ENCODE peak calls at places on chromosomes 1 and 21, in six cellular contexts. A, S, C, D, N and I are unnamed samples. For H3K4me1, the result is how much of the 10 kb centered on the place peaks cover.

GRCh38 chr1:42105025-42105424 is 48.2 kb upstream of the GUCA2B start:
- DNase-seq in N (no peak), D (no peak), S (no peak), C (no peak), A (no peak), I (no peak)

GRCh38 chr1:37948160-37948559 is 1.3 kb upstream of the INPP5B start:
- DNase-seq in C (no peak), N (no peak), A (no peak), D (no peak), S (no peak), I (no peak)

GRCh38 chr1:109762039-109762585 is 1.6 kb downstream of the EPS8L3 start:
- DNase-seq in D (peak), C (no peak), N (no peak), A (no peak), S (peak), I (no peak)

GRCh38 chr1:190507357-190507756 is 29.7 kb upstream of the BRINP3 start:
- DNase-seq in N (no peak), S (no peak), C (no peak), D (no peak), A (no peak), I (no peak)

GRCh38 chr1:212928323-212929281 is 21.7 kb upstream of the VASH2 start:
- DNase-seq in S (no peak), D (no peak), C (peak), A (no peak), N (peak), I (no peak)

GRCh38 chr1:205438213-205439158 is 16.6 kb upstream of the LEMD1 start:
- DNase-seq in S (peak), C (peak), A (peak), D (peak), N (peak), I (no peak)

GRCh38 chr1:39408641-39409054 is 82.8 kb upstream of the BMP8A start:
- DNase-seq in A (peak), C (peak), N (peak), D (peak), S (peak), I (peak)

GRCh38 chr1:207873055-207873890 is 37.7 kb downstream of the CD34 start:
- DNase-seq in A (no peak), N (no peak), C (no peak), S (no peak), D (no peak), I (peak)

GRCh38 chr1:191504999-191505398 is 653.3 kb upstream of the RGS18 start:
- DNase-seq in N (no peak), C (no peak), S (no peak), A (no peak), D (no peak), I (no peak)

GRCh38 chr21:45130324-45130774 is 56.0 kb downstream of the ADARB1 start:
- DNase-seq in S (peak), D (no peak), C (peak), A (no peak), N (peak), I (no peak)

GRCh38 chr1:208173749-208174148 is 70.4 kb downstream of the PLXNA2 start:
- DNase-seq in C (no peak), N (no peak), D (no peak), A (no peak), S (no peak), I (no peak)

GRCh38 chr1:10852018-10852417 is 55.6 kb upstream of the CASZ1 start:
- DNase-seq in D (no peak), N (no peak), S (no peak), A (no peak), C (no peak), I (no peak)

GRCh38 chr1:180981596-180982387 is 40.9 kb downstream of the STX6 start:
- DNase-seq in S (no peak), C (no peak), D (no peak), N (no peak), A (no peak), I (peak)

GRCh38 chr21:45309069-45309521 is 21.4 kb upstream of the POFUT2 start:
- DNase-seq in S (peak), N (peak), A (no peak), D (peak), C (peak), I (no peak)

GRCh38 chr1:172893146-172893841 is 157.4 kb downstream of the TNFSF18 start:
- DNase-seq in S (no peak), D (peak), A (no peak), C (no peak), N (no peak), I (no peak)

GRCh38 chr1:172895050-172895460 is 155.7 kb downstream of the TNFSF18 start:
- DNase-seq in A (no peak), S (no peak), D (no peak), N (no peak), C (no peak), I (no peak)

GRCh38 chr1:172894345-172895049 is 156.2 kb downstream of the TNFSF18 start:
- DNase-seq in C (no peak), S (no peak), A (no peak), N (no peak), D (no peak), I (no peak)

GRCh38 chr1:172897738-172898137 is 153.0 kb downstream of the TNFSF18 start:
- DNase-seq in D (no peak), S (no peak), A (no peak), N (no peak), C (no peak), I (no peak)

GRCh38 chr1:172895761-172896160 is 155.0 kb downstream of the TNFSF18 start:
- DNase-seq in C (no peak), N (no peak), D (no peak), A (no peak), S (no peak), I (no peak)
- H3K4me1 ChIP-seq in C (under half), N (under half), D (under half), A (under half), S (under half), I (under half)

DNA sequence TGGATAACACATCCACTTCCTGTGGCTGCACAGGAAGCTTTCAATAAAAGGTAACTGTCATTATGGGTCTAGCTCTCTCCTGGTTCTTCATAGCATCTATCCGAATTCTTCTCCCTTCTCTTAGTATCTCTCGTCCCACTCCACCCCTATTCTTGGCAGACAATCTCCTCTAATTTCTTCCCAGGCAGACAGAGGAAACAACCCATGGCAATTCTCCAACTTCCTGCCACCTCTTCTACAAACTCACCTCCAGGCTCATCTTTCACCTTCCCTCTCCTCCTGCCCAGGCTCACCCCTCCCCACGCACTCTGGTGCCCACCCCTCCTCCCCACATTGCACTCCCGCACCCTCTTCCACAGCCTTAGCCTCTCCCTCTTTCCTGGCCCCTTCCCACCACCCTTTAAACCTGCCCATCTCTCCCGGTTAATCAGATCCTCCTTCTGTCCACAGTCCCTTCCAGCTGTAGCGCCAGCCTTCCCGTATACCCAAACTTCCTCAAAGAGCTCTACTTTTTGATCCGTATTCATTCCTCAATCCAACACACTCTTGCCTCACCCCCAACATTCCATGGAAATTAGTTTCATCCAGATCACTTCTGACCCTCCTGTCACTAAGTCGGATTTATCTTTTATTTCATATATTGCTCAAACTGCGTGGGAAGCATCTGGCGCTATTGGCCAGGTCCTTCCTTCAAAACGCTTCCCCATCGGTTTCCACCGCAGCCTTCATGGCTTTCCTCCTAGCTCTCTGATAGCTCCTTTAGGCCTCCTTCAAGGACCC is 25.9 kb downstream of the SHISA4 start:
- DNase-seq in C (no peak), D (no peak), N (no peak), A (no peak), S (peak), I (no peak)
- H3K27ac ChIP-seq in C (no peak), D (no peak), N (no peak), A (peak), S (peak), I (no peak)

GRCh38 chr1:8374812-8375211 is 56.9 kb downstream of the SLC45A1 start:
- DNase-seq in N (no peak), C (peak), S (no peak), D (no peak), A (no peak), I (no peak)
- TF ChIP-seq CTCF in N (peak), C (peak), S (no peak), D (peak), A (peak), I (peak)

GRCh38 chr1:156744786-156745419 is 4.0 kb upstream of the MRPL24 start:
- DNase-seq in S (no peak), A (no peak), D (peak), C (no peak), N (no peak), I (no peak)
- H3K4me1 ChIP-seq in S (under half), A (under half), D (half or more), C (under half), N (half or more), I (half or more)